ENCODE peak calls at places on chromosomes 7 and 10, in seven cellular contexts. W is amniotic stem cell, Y is stromal cell of bone marrow, B is DMS153, R is skeletal muscle cell, D is fibroblast of villous mesenchyme, A is GM13976. V is an unnamed sample.

GRCh38 chr7:82036146-82036886 is 266.5 kb upstream of the HGF start:
- DNase-seq in W (peak; percentile 51), Y (peak; percentile 61), B (no peak), R (peak; percentile 48), D (peak; percentile 59), A (no peak), V (no peak)

GRCh38 chr7:22430457-22430856 is 69.5 kb downstream of the STEAP1B start:
- DNase-seq in W (no peak), Y (no peak), B (no peak), R (peak; percentile 92), D (peak; percentile 4), A (no peak), V (no peak)

GRCh38 chr10:96720422-96721206 is at the start of gene PIK3AP1:
- DNase-seq in W (no peak), Y (no peak), B (peak; percentile 45), R (no peak), D (no peak), A (peak; percentile 90), V (no peak)

GRCh38 chr10:101020427-101020826 is 10.5 kb downstream of the PDZD7 start:
- DNase-seq in W (no peak), Y (no peak), B (no peak), R (no peak), D (no peak), A (no peak), V (no peak)

GRCh38 chr10:126476256-126476655 is 88.0 kb upstream of the ADAM12 start:
- DNase-seq in W (no peak), Y (no peak), B (no peak), R (peak; percentile 36), D (no peak), A (no peak), V (no peak)

GRCh38 chr10:2980791-2981360 is 86.5 kb upstream of the PFKP start:
- DNase-seq in W (no peak), Y (no peak), B (no peak), R (peak; percentile 17), D (peak; percentile 39), A (no peak), V (no peak)

GRCh38 chr7:148514236-148514635 is 76.3 kb upstream of the C7orf33 start:
- DNase-seq in W (no peak), Y (no peak), B (no peak), R (no peak), D (no peak), A (no peak), V (no peak)

GRCh38 chr7:33710608-33711007 is 194.7 kb upstream of the BMPER start:
- DNase-seq in W (no peak), Y (no peak), B (no peak), R (no peak), D (no peak), A (no peak), V (no peak)

GRCh38 chr7:20785211-20786048 is 1.3 kb downstream of the SP8 start:
- DNase-seq in W (no peak), Y (no peak), B (peak; percentile 49), R (no peak), D (no peak), A (no peak), V (no peak)